ENCODE peak calls at places on chromosome 15, in nine cellular contexts. F is endothelial cell, R is glutamatergic neuron, B is body of pancreas, M is neural progenitor cell, Z is fibroblast of lung, I is DND-41, O is BE2C, X is tibial nerve. A is an unnamed sample.

GRCh38 chr15:30670056-30670455 is 44.1 kb downstream of the ARHGAP11B start:
- DNase-seq in M (no peak), X (no peak), R (no peak), O (no peak), Z (no peak), B (no peak), I (no peak), F (no peak), A (no peak)

GRCh38 chr15:70795311-70795665 is 31.9 kb upstream of the UACA start:
- DNase-seq in R (no peak), F (no peak), X (no peak), M (no peak), Z (peak; percentile 95), I (no peak), O (no peak), B (no peak), A (no peak)

GRCh38 chr15:38899300-38899699 is 334.7 kb upstream of the RASGRP1 start:
- DNase-seq in F (no peak), M (no peak), B (no peak), I (no peak), X (no peak), O (no peak), R (no peak), Z (no peak), A (no peak)

GRCh38 chr15:54681578-54681977 is 515.2 kb downstream of the RSL24D1 start:
- DNase-seq in F (no peak), R (no peak), X (no peak), Z (no peak), O (no peak), M (no peak), B (no peak), I (no peak), A (no peak)

GRCh38 chr15:73265536-73266153 is 103.1 kb downstream of the HCN4 start:
- DNase-seq in O (peak; percentile 63), Z (peak; percentile 58), R (peak; percentile 64), X (no peak), F (peak; percentile 60), M (peak; percentile 76), B (peak; percentile 60), I (peak; percentile 58), A (peak; percentile 55)

GRCh38 chr15:38905634-38906033 is 341.0 kb upstream of the RASGRP1 start:
- DNase-seq in F (no peak), I (no peak), B (no peak), R (no peak), M (no peak), X (no peak), O (no peak), Z (peak; percentile 19), A (no peak)

GRCh38 chr15:31236184-31237041 is 90.2 kb upstream of the KLF13 start:
- DNase-seq in O (peak; percentile 95), I (no peak), Z (peak; percentile 98), F (no peak), M (no peak), X (peak; percentile 29), B (peak; percentile 66), R (no peak), A (no peak)

GRCh38 chr15:68706256-68706655 is 114.4 kb downstream of the ANP32A start:
- DNase-seq in X (no peak), F (no peak), B (no peak), O (no peak), I (no peak), M (no peak), Z (no peak), R (no peak), A (no peak)

GRCh38 chr15:41881925-41882688 is 11.7 kb downstream of the SPTBN5 start:
- DNase-seq in B (peak; percentile 66), M (peak; percentile 65), Z (no peak), F (peak; percentile 45), O (no peak), R (peak; percentile 52), I (no peak), X (no peak), A (peak; percentile 54)

GRCh38 chr15:48887144-48887543 is 9.2 kb downstream of the EID1 start:
- DNase-seq in B (no peak), F (no peak), I (no peak), Z (no peak), R (no peak), M (no peak), X (no peak), O (no peak), A (no peak)

GRCh38 chr15:61171190-61171589 is 57.9 kb downstream of the RORA start:
- DNase-seq in R (no peak), X (no peak), I (no peak), Z (no peak), B (no peak), M (no peak), F (no peak), O (no peak), A (no peak)

GRCh38 chr15:49673861-49674260 is 53.0 kb downstream of the DTWD1 start:
- DNase-seq in R (no peak), I (no peak), Z (no peak), B (no peak), F (no peak), M (no peak), X (no peak), O (no peak), A (no peak)

GRCh38 chr15:88704791-88705768 is 66.3 kb downstream of the ISG20 start:
- DNase-seq in O (peak; percentile 27), R (no peak), I (no peak), M (peak; percentile 62), X (peak; percentile 51), Z (peak; percentile 58), B (peak; percentile 30), F (no peak), A (peak; percentile 51)

GRCh38 chr15:31280037-31280830 is 46.4 kb upstream of the KLF13 start:
- DNase-seq in B (peak; percentile 51), X (no peak), F (no peak), I (peak; percentile 2), R (peak; percentile 3), O (peak; percentile 65), M (no peak), Z (no peak), A (no peak)

GRCh38 chr15:74776851-74777768 is 4.8 kb upstream of the CSK start:
- DNase-seq in X (no peak), F (peak; percentile 41), R (no peak), I (peak; percentile 82), B (peak; percentile 24), O (peak; percentile 42), Z (no peak), M (peak; percentile 76), A (no peak)
- TF ChIP-seq CTCF in X (no peak), F (no peak), R (no peak), I (no peak), B (no peak), O (no peak), Z (no peak), M (no peak), A (no peak)

GRCh38 chr15:81388431-81388760 is 14.4 kb upstream of the TMC3 start:
- DNase-seq in F (no peak), X (no peak), Z (no peak), I (no peak), R (no peak), M (no peak), O (no peak), B (no peak), A (no peak)

GRCh38 chr15:81387629-81388430 is 13.8 kb upstream of the TMC3 start:
- DNase-seq in R (no peak), Z (no peak), X (no peak), M (no peak), O (peak; percentile 34), F (no peak), B (no peak), I (no peak), A (no peak)

GRCh38 chr15:81386947-81387346 is 12.9 kb upstream of the TMC3 start:
- DNase-seq in O (no peak), B (no peak), R (no peak), X (no peak), Z (peak; percentile 25), I (no peak), M (no peak), F (no peak), A (no peak)

GRCh38 chr15:81394609-81395008 is 20.6 kb upstream of the TMC3 start:
- DNase-seq in O (no peak), B (peak; percentile 57), F (no peak), M (no peak), Z (no peak), X (no peak), R (no peak), I (no peak), A (no peak)

GRCh38 chr15:81391657-81392056 is 17.6 kb upstream of the TMC3 start:
- DNase-seq in Z (no peak), F (no peak), I (no peak), B (no peak), X (no peak), M (no peak), R (no peak), O (no peak), A (no peak)
- TF ChIP-seq CTCF in Z (no peak), F (no peak), I (no peak), B (no peak), X (no peak), M (no peak), R (no peak), O (no peak), A (no peak)

GRCh38 chr15:28880680-28881079 is 5.1 kb upstream of the APBA2 start:
- DNase-seq in R (no peak), B (no peak), Z (no peak), I (no peak), M (no peak), F (no peak), X (no peak), O (no peak), A (no peak)

GRCh38 chr15:28884151-28884940 is 1.4 kb upstream of the APBA2 start:
- DNase-seq in Z (no peak), R (no peak), X (no peak), O (no peak), F (no peak), M (no peak), I (no peak), B (no peak), A (no peak)

GRCh38 chr15:28879551-28879950 is 6.2 kb upstream of the APBA2 start:
- DNase-seq in Z (no peak), B (no peak), F (no peak), O (no peak), I (no peak), R (no peak), X (no peak), M (no peak), A (no peak)

GRCh38 chr15:28881170-28881569 is 4.6 kb upstream of the APBA2 start:
- DNase-seq in X (no peak), O (no peak), R (no peak), Z (peak; percentile 58), M (no peak), I (no peak), F (no peak), B (no peak), A (no peak)

GRCh38 chr15:28881600-28881999 is 4.2 kb upstream of the APBA2 start:
- DNase-seq in O (no peak), B (no peak), M (no peak), I (no peak), R (no peak), X (no peak), Z (peak; percentile 14), F (no peak), A (no peak)
- TF ChIP-seq CTCF in O (peak; percentile 17), B (no peak), M (no peak), I (no peak), R (no peak), X (no peak), Z (no peak), F (no peak), A (no peak)

GRCh38 chr15:67049351-67050044 is 15.9 kb upstream of the SMAD3 start:
- DNase-seq in M (no peak), I (no peak), Z (no peak), O (no peak), F (no peak), X (no peak), B (peak; percentile 57), R (no peak), A (no peak)
- TF ChIP-seq CTCF in M (no peak), I (no peak), Z (no peak), O (no peak), F (no peak), X (no peak), B (no peak), R (no peak), A (no peak)

A was measured in nephron progenitor cell.